ENCODE peak calls at places on chromosomes 16 and 17, in eight cellular contexts. H is endothelial cell; U is AG10803; E is NAMALWA; R is activated T-cell treated with anti-CD3 and anti-CD28 coated beads, Interleukin-2, amount 50 U/mL, for 72 hours; N is GM10248; X is Daoy; Z is C1 segment of cervical spinal cord. A is an unnamed sample.
A peak's percentile ranks its signal among the peaks of the same experiment; 100 is the strongest.

GRCh38 chr17:33469911-33470310 is 176.8 kb upstream of the ASIC2 start:
- DNase-seq in H (no peak), U (peak; percentile 88), E (no peak), R (no peak), N (no peak), X (peak; percentile 85), Z (no peak), A (no peak)

GRCh38 chr17:27296427-27296979 is 2.6 kb downstream of the WSB1 start:
- DNase-seq in H (no peak), U (peak; percentile 85), E (no peak), R (no peak), N (no peak), X (no peak), Z (no peak), A (no peak)

GRCh38 chr17:42985225-42985624 is 4.9 kb downstream of the RUNDC1 start:
- DNase-seq in H (no peak), U (no peak), E (peak; percentile 79), R (no peak), N (peak; percentile 69), X (no peak), Z (no peak), A (no peak)

GRCh38 chr17:43936434-43936833 is 5.8 kb downstream of the PPY start:
- DNase-seq in H (no peak), U (peak; percentile 41), E (no peak), R (no peak), N (no peak), X (no peak), Z (no peak), A (no peak)

GRCh38 chr17:73391331-73392265 is 79.8 kb upstream of the CDC42EP4 start:
- DNase-seq in H (no peak), U (no peak), E (no peak), R (no peak), N (no peak), X (no peak), Z (no peak), A (no peak)

GRCh38 chr16:34802396-34802795 is 1343.0 kb downstream of the TP53TG3F start:
- DNase-seq in H (no peak), U (no peak), E (no peak), R (no peak), N (no peak), X (no peak), Z (no peak), A (no peak)

GRCh38 chr17:37691807-37692206 is 48.6 kb upstream of the DDX52 start:
- DNase-seq in H (no peak), U (no peak), E (no peak), R (no peak), N (no peak), X (no peak), Z (no peak), A (no peak)

GRCh38 chr17:18248300-18248731 is 10.2 kb downstream of the FLII start:
- DNase-seq in H (peak; percentile 69), U (peak; percentile 59), E (peak; percentile 75), R (peak; percentile 71), N (peak; percentile 89), X (peak; percentile 79), Z (no peak), A (no peak)

GRCh38 chr16:88940196-88941050 is 36.6 kb downstream of the CBFA2T3 start:
- DNase-seq in H (no peak), U (no peak), E (peak; percentile 62), R (no peak), N (peak; percentile 64), X (peak; percentile 36), Z (no peak), A (no peak)

GRCh38 chr16:89293276-89294143 is 76.0 kb downstream of the ZNF778 start:
- DNase-seq in H (no peak), U (no peak), E (no peak), R (no peak), N (no peak), X (no peak), Z (no peak), A (no peak)

GRCh38 chr17:54907385-54907784 is 6.7 kb downstream of the TOM1L1 start:
- DNase-seq in H (no peak), U (no peak), E (no peak), R (no peak), N (no peak), X (no peak), Z (no peak), A (no peak)

GRCh38 chr16:28321700-28322411 is 29.5 kb downstream of the SBK1 start:
- DNase-seq in H (peak; percentile 74), U (peak; percentile 7), E (peak; percentile 53), R (peak; percentile 53), N (peak; percentile 75), X (peak; percentile 39), Z (no peak), A (no peak)

GRCh38 chr17:43442711-43443110 is 41.1 kb upstream of the DHX8 start:
- DNase-seq in H (no peak), U (peak; percentile 60), E (no peak), R (no peak), N (no peak), X (no peak), Z (no peak), A (no peak)

GRCh38 chr16:48524348-48525200 is 85.4 kb downstream of the N4BP1 start:
- DNase-seq in H (no peak), U (no peak), E (no peak), R (no peak), N (no peak), X (no peak), Z (no peak), A (no peak)

GRCh38 chr17:19647697-19648474 is 665 bp upstream of the ALDH3A2 start:
- DNase-seq in H (peak; percentile 58), U (peak; percentile 75), E (peak; percentile 39), R (peak; percentile 45), N (peak; percentile 46), X (peak; percentile 81), Z (peak; percentile 71), A (peak; percentile 30)

GRCh38 chr16:7524419-7524818 is 191.8 kb downstream of the RBFOX1 start:
- DNase-seq in H (no peak), U (no peak), E (no peak), R (no peak), N (no peak), X (no peak), Z (no peak), A (no peak)

GRCh38 chr17:2343421-2343820 is 6.1 kb downstream of the SGSM2 start:
- DNase-seq in H (no peak), U (no peak), E (no peak), R (peak; percentile 70), N (no peak), X (no peak), Z (no peak), A (no peak)

GRCh38 chr17:72587773-72588511 is 467.1 kb downstream of the SOX9 start:
- DNase-seq in H (no peak), U (no peak), E (no peak), R (peak; percentile 4), N (no peak), X (peak; percentile 76), Z (no peak), A (no peak)

GRCh38 chr16:29808219-29808900 is 2.0 kb downstream of the MAZ start:
- DNase-seq in H (no peak), U (no peak), E (no peak), R (peak; percentile 32), N (no peak), X (no peak), Z (no peak), A (no peak)

GRCh38 chr17:14341866-14342265 is 41.0 kb downstream of the HS3ST3B1 start:
- DNase-seq in H (no peak), U (no peak), E (no peak), R (no peak), N (no peak), X (no peak), Z (no peak), A (no peak)

GRCh38 chr17:39212200-39212810 is 12.2 kb downstream of the RPL19 start:
- DNase-seq in H (no peak), U (peak; percentile 17), E (no peak), R (no peak), N (no peak), X (no peak), Z (no peak), A (no peak)

GRCh38 chr17:44198721-44199552 is 747 bp downstream of the ATXN7L3 start:
- DNase-seq in H (peak; percentile 77), U (peak; percentile 42), E (peak; percentile 62), R (peak; percentile 69), N (peak; percentile 90), X (peak; percentile 49), Z (peak; percentile 51), A (peak; percentile 65)

GRCh38 chr16:1102921-1103648 is 7.0 kb upstream of the C1QTNF8 start:
- DNase-seq in H (peak; percentile 80), U (peak; percentile 12), E (peak; percentile 64), R (peak; percentile 84), N (peak; percentile 89), X (peak; percentile 58), Z (peak; percentile 8), A (peak; percentile 67)

GRCh38 chr17:18158022-18158600 is 25.5 kb upstream of the ALKBH5 start:
- DNase-seq in H (peak; percentile 53), U (peak; percentile 85), E (peak; percentile 82), R (peak; percentile 98), N (peak; percentile 92), X (peak; percentile 93), Z (peak; percentile 22), A (peak; percentile 63)

GRCh38 chr17:78375401-78376079 is 2.9 kb upstream of the PGS1 start:
- DNase-seq in H (no peak), U (peak; percentile 94), E (no peak), R (no peak), N (no peak), X (peak; percentile 84), Z (no peak), A (no peak)

GRCh38 chr16:21263640-21264211 is 14.4 kb downstream of the CRYM start:
- DNase-seq in H (no peak), U (peak; percentile 55), E (peak; percentile 70), R (no peak), N (peak; percentile 77), X (peak; percentile 13), Z (no peak), A (no peak)

GRCh38 chr17:55635253-55635766 is 87.4 kb downstream of the TMEM100 start:
- DNase-seq in H (no peak), U (no peak), E (no peak), R (no peak), N (no peak), X (no peak), Z (no peak), A (no peak)

GRCh38 chr17:44350733-44351226 is 5.7 kb downstream of the GRN start:
- DNase-seq in H (peak; percentile 87), U (peak; percentile 43), E (peak; percentile 85), R (peak; percentile 82), N (peak; percentile 84), X (peak; percentile 60), Z (peak; percentile 13), A (peak; percentile 57)

GRCh38 chr17:28908640-28909098 is 5.8 kb upstream of the DHRS13 start:
- DNase-seq in H (no peak), U (peak; percentile 68), E (no peak), R (no peak), N (no peak), X (no peak), Z (no peak), A (no peak)

GRCh38 chr17:38885728-38886642 is 16.1 kb downstream of the LASP1 start:
- DNase-seq in H (no peak), U (no peak), E (no peak), R (no peak), N (no peak), X (no peak), Z (no peak), A (no peak)

GRCh38 chr17:49522329-49522890 is 27.3 kb downstream of the NGFR start:
- DNase-seq in H (no peak), U (no peak), E (no peak), R (no peak), N (no peak), X (no peak), Z (no peak), A (no peak)

GRCh38 chr16:78004501-78004900 is 17.8 kb upstream of the CLEC3A start:
- DNase-seq in H (no peak), U (no peak), E (no peak), R (no peak), N (no peak), X (no peak), Z (no peak), A (no peak)

GRCh38 chr17:74473294-74473693 is 6.9 kb downstream of the CD300A start:
- DNase-seq in H (no peak), U (no peak), E (no peak), R (no peak), N (no peak), X (no peak), Z (no peak), A (no peak)

GRCh38 chr17:5077781-5078105 is 524 bp upstream of the ZFP3 start:
- DNase-seq in H (no peak), U (no peak), E (no peak), R (no peak), N (no peak), X (no peak), Z (no peak), A (no peak)